ENCODE peak calls at places on chromosome 4, in nine cellular contexts. Y is left ventricle myocardium inferior, K is heart right ventricle, B is ascending aorta, O is heart left ventricle, W is AG04450, Q is right lobe of liver, L is GM23338, X is body of pancreas. A is an unnamed sample.
A peak's percentile ranks its signal among the peaks of the same experiment; 100 is the strongest.

GRCh38 chr4:78645853-78646757 is 94.5 kb downstream of the ANXA3 start:
- DNase-seq in B (peak; percentile 58), K (peak; percentile 77), X (peak; percentile 89), Y (peak; percentile 69), O (peak; percentile 60), L (no peak), Q (peak; percentile 48), W (peak; percentile 85), A (peak; percentile 97)

GRCh38 chr4:187118731-187119130 is 395.1 kb upstream of the FAT1 start:
- DNase-seq in Q (no peak), Y (no peak), W (no peak), X (no peak), K (no peak), B (no peak), O (no peak), L (no peak), A (no peak)

GRCh38 chr4:104971458-104971857 is 175.2 kb upstream of the TET2 start:
- DNase-seq in W (no peak), Q (no peak), Y (no peak), L (no peak), B (no peak), X (no peak), K (no peak), O (no peak), A (no peak)

GRCh38 chr4:48804584-48805301 is 24.7 kb upstream of the FRYL start:
- DNase-seq in L (no peak), B (no peak), Q (peak; percentile 54), W (no peak), X (no peak), K (no peak), O (no peak), Y (no peak), A (peak; percentile 51)

GRCh38 chr4:39304651-39305050 is 61.5 kb downstream of the RFC1 start:
- DNase-seq in W (no peak), L (no peak), O (no peak), X (no peak), K (no peak), Q (no peak), Y (no peak), B (no peak), A (peak; percentile 57)

GRCh38 chr4:143411527-143412480 is 75.1 kb downstream of the GAB1 start:
- DNase-seq in Y (no peak), O (no peak), Q (no peak), K (no peak), W (no peak), X (no peak), L (no peak), B (no peak), A (peak; percentile 50)

GRCh38 chr4:110088670-110089069 is 109.7 kb downstream of the ELOVL6 start:
- DNase-seq in K (no peak), X (no peak), L (peak; percentile 34), B (no peak), Q (no peak), O (no peak), Y (no peak), W (peak; percentile 26), A (peak; percentile 65)

GRCh38 chr4:15765910-15766703 is 12.0 kb upstream of the CD38 start:
- DNase-seq in Q (no peak), Y (no peak), K (no peak), X (no peak), O (no peak), W (no peak), L (no peak), B (no peak), A (no peak)

DNA sequence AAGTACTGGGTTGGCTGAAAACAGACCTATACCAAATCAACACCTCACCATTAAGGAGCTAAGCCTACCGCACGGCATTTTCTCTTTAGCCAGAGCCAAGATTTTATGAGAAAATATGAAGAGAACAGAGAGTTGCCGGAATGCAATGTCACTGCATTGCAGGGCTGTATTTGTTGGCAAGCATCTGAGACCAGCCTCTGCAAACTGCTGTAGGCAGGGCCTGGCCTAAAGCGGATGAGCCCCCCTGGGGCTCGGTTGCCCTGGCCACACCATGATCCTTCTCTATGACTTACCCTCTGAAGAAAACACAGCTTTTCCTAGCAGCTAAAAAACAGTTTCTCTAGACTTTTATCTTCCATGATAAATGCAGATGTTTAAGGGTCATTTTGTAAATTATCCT is 120.5 kb upstream of the SORBS2 start:
- DNase-seq in Q (no peak), B (no peak), K (no peak), Y (no peak), L (no peak), X (no peak), O (no peak), W (no peak), A (peak; percentile 61)
- H3K4me3 ChIP-seq in Q (no peak overlapping the region), B (peak overlapping the region; percentile 27), K (peak overlapping the region; percentile 13), Y (peak overlapping the region; percentile 24), L (no peak overlapping the region), X (no peak overlapping the region), O (peak overlapping the region; percentile 1), W (no peak overlapping the region), A (no peak overlapping the region)

GRCh38 chr4:1683903-1684755 is at the start of gene FAM53A:
- DNase-seq in W (peak; percentile 41), O (peak; percentile 96), L (peak; percentile 87), B (peak; percentile 59), Y (peak; percentile 93), Q (peak; percentile 97), K (peak; percentile 89), X (peak; percentile 94), A (peak; percentile 73)

GRCh38 chr4:1683371-1683902 is 676 bp downstream of the FAM53A start:
- DNase-seq in Y (no peak), Q (no peak), L (peak; percentile 49), K (peak; percentile 9), O (no peak), X (peak; percentile 42), B (no peak), W (peak; percentile 69), A (peak; percentile 83)

GRCh38 chr4:1685604-1686150 is 1.6 kb upstream of the FAM53A start:
- DNase-seq in O (no peak), Y (no peak), W (no peak), B (no peak), Q (no peak), X (no peak), L (no peak), K (no peak), A (no peak)

GRCh38 chr4:1684756-1685603 is 867 bp upstream of the FAM53A start:
- DNase-seq in B (no peak), K (no peak), L (no peak), X (peak; percentile 12), Q (no peak), Y (no peak), W (no peak), O (no peak), A (no peak)

GRCh38 chr4:1686440-1687036 is 2.4 kb upstream of the FAM53A start:
- DNase-seq in B (no peak), Q (no peak), W (no peak), X (no peak), K (no peak), Y (no peak), L (no peak), O (no peak), A (no peak)
- H3K27ac ChIP-seq in B (no peak overlapping the region), Q (no peak overlapping the region), W (no peak overlapping the region), X (no peak overlapping the region), K (no peak overlapping the region), Y (no peak overlapping the region), L (no peak overlapping the region), O (no peak overlapping the region), A (no peak overlapping the region)

GRCh38 chr4:3672465-3672831 is 93.7 kb upstream of the ADRA2C start:
- DNase-seq in X (no peak), B (no peak), Y (no peak), L (no peak), K (no peak), W (no peak), Q (no peak), O (peak; percentile 28), A (no peak)

GRCh38 chr4:3669553-3669949 is 96.6 kb upstream of the ADRA2C start:
- DNase-seq in Q (no peak), X (no peak), W (no peak), B (no peak), L (no peak), Y (no peak), K (no peak), O (peak; percentile 45), A (no peak)

GRCh38 chr4:3671571-3672464 is 94.4 kb upstream of the ADRA2C start:
- DNase-seq in L (no peak), Q (no peak), X (no peak), B (no peak), K (no peak), O (no peak), W (no peak), Y (no peak), A (no peak)

GRCh38 chr4:3668825-3669552 is 97.2 kb upstream of the ADRA2C start:
- DNase-seq in Y (no peak), X (no peak), W (no peak), K (no peak), Q (no peak), B (no peak), O (no peak), L (peak; percentile 47), A (no peak)

DNA sequence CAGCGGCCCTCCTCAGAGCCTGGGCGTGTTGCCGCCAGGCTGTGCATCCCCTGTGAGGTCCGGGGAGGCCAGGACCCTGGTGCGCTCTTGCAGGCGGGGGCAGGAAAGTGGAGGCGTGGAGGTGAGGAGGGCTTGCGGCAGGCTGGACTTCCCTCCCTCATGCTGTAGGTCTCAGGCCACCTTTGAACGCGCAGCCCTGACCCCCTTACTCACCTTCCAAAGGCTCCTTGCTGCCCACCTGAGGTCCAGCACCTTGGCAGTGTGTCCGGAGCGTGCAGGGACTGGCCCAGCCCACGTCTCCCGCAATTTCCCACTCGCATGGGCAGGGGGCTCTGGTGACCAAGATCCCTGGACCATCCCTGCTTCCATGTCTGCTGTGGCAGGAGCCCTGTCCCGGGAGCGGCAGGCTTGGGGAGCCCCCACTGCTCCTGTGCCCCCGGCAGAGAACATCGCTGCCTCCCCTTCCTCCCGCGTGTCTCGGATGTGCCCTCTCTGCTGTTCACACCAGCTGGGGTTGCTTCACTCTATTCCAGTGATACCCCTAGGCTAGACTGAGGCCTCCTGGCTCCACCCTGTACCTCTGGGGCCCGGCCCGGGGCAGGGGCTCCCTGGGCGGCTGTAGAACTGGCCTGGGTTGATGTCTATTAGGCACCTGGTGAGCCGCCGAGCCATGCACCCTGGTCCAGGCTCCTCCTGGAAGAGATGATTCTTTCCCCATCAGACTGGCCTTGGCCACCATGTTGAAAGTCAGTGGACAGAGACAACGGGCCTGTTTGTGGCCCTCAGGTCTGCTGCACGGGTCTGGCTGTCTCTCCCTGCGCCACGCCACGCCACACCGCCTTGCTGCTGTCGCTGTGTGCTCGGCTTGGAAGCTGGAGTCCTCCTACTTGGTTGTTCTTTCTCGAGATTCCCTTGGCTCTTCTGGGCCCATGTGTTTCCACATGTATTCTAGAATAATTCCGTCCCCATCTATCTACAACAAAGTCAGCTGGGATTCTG is 95.4 kb upstream of the ADRA2C start:
- DNase-seq in X (no peak), Y (no peak), B (no peak), K (no peak), W (no peak), O (peak; percentile 55), L (no peak), Q (no peak), A (no peak)
- H3K4me3 ChIP-seq in X (no peak overlapping the region), Y (no peak overlapping the region), B (no peak overlapping the region), K (no peak overlapping the region), W (no peak overlapping the region), O (no peak overlapping the region), L (no peak overlapping the region), Q (no peak overlapping the region), A (no peak overlapping the region)

GRCh38 chr4:161133877-161134276 is 1029.9 kb downstream of the FSTL5 start:
- DNase-seq in L (no peak), O (no peak), K (no peak), Y (no peak), X (no peak), Q (no peak), W (no peak), B (no peak), A (no peak)

GRCh38 chr4:161134795-161135194 is 1029.0 kb downstream of the FSTL5 start:
- DNase-seq in W (no peak), K (no peak), O (no peak), B (no peak), L (no peak), Q (no peak), X (no peak), Y (no peak), A (no peak)

GRCh38 chr4:161132715-161133425 is 1030.9 kb downstream of the FSTL5 start:
- DNase-seq in Q (no peak), L (no peak), W (no peak), X (no peak), K (no peak), O (no peak), Y (no peak), B (no peak), A (no peak)
- H3K27ac ChIP-seq in Q (no peak overlapping the region), L (no peak overlapping the region), W (no peak overlapping the region), X (no peak overlapping the region), K (no peak overlapping the region), O (no peak overlapping the region), Y (no peak overlapping the region), B (no peak overlapping the region), A (no peak overlapping the region)

A was measured in fibroblast of lung.